ENCODE peak calls at places on chromosomes 1 and 21, in seven cellular contexts. A is ovary, M is mesenchymal stem cell, Q is A549, U is lower lobe of right lung, L is tibial nerve, V is cardiac muscle cell. J is an unnamed sample. For H3K4me1, the result is how much of the 10 kb centered on the place peaks cover.

GRCh38 chr1:245039196-245039595 is 115.6 kb upstream of the KIF26B start:
- DNase-seq in A (no peak), M (no peak), Q (no peak), U (no peak), L (no peak), V (no peak), J (no peak)

GRCh38 chr1:235858784-235859183 is 7.9 kb downstream of the LYST start:
- DNase-seq in A (no peak), M (no peak), Q (peak), U (no peak), L (no peak), V (no peak), J (no peak)

GRCh38 chr1:15100369-15101111 is 53.0 kb upstream of the TMEM51 start:
- DNase-seq in A (peak), M (peak), Q (peak), U (peak), L (peak), V (peak), J (no peak)

GRCh38 chr21:46410516-46410915 is 48.2 kb upstream of the DIP2A start:
- DNase-seq in A (no peak), M (no peak), Q (no peak), U (peak), L (no peak), V (no peak), J (no peak)

GRCh38 chr1:152442765-152443164 is 28.7 kb upstream of the CRNN start:
- DNase-seq in A (no peak), M (no peak), Q (no peak), U (no peak), L (no peak), V (no peak), J (no peak)

GRCh38 chr1:228299211-228299610 is 91.4 kb downstream of the OBSCN start:
- DNase-seq in A (no peak), M (no peak), Q (no peak), U (no peak), L (no peak), V (no peak), J (no peak)

GRCh38 chr1:15153184-15153841 is at the start of gene TMEM51:
- DNase-seq in A (peak), M (peak), Q (peak), U (peak), L (no peak), V (peak), J (no peak)

GRCh38 chr1:173255214-173255813 is 48.2 kb upstream of the TNFSF4 start:
- DNase-seq in A (no peak), M (peak), Q (peak), U (no peak), L (peak), V (peak), J (no peak)

GRCh38 chr1:4659247-4659646 is 4.8 kb downstream of the AJAP1 start:
- DNase-seq in A (no peak), M (no peak), Q (no peak), U (no peak), L (no peak), V (no peak), J (no peak)

GRCh38 chr1:233453433-233454200 is 126.1 kb downstream of the MAP3K21 start:
- DNase-seq in A (no peak), M (no peak), Q (no peak), U (no peak), L (no peak), V (no peak), J (no peak)

GRCh38 chr1:174786760-174787159 is 213.0 kb upstream of the CACYBP start:
- DNase-seq in A (no peak), M (no peak), Q (no peak), U (no peak), L (no peak), V (no peak), J (no peak)

GRCh38 chr1:174789399-174789798 is 210.3 kb upstream of the CACYBP start:
- DNase-seq in A (no peak), M (peak), Q (no peak), U (no peak), L (no peak), V (no peak), J (no peak)

GRCh38 chr1:174791863-174792262 is 207.9 kb upstream of the CACYBP start:
- DNase-seq in A (no peak), M (no peak), Q (no peak), U (no peak), L (no peak), V (no peak), J (no peak)

GRCh38 chr1:174785506-174785905 is 214.2 kb upstream of the CACYBP start:
- DNase-seq in A (no peak), M (no peak), Q (no peak), U (no peak), L (no peak), V (no peak), J (no peak)

DNA sequence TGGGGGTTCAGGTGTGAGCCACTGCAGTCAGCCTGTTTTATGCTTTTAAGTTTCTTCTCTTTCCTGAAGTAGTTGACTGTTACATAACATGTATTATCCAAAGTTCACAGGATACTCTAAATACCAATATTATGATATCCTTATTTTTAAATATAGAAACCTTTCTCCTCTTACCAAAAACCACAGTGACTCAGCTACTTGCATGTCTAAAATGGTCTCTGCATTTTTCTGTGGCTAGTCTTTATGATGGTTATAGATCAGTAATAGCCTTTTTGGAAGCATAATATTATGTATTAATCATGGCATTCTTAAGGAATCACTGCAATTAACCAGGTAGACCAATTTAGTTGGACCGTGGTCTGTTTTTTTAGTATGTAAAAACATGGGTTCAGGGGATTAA is 210.8 kb upstream of the CACYBP start:
- DNase-seq in A (no peak), M (peak), Q (no peak), U (no peak), L (no peak), V (no peak), J (no peak)
- H3K4me3 ChIP-seq in A (no peak), M (peak), Q (no peak), U (no peak), L (no peak), V (no peak), J (no peak)

GRCh38 chr1:38839363-38839762 is 20.2 kb downstream of the RRAGC start:
- DNase-seq in A (no peak), M (no peak), Q (no peak), U (no peak), L (no peak), V (no peak), J (no peak)
- H3K4me1 ChIP-seq in A (under half), M (under half), Q (under half), U (under half), L (under half), V (under half), J (under half)

GRCh38 chr1:3103977-3104677 is 35.1 kb downstream of the PRDM16 start:
- DNase-seq in A (no peak), M (no peak), Q (no peak), U (no peak), L (no peak), V (no peak), J (no peak)

GRCh38 chr1:3105167-3105863 is 36.3 kb downstream of the PRDM16 start:
- DNase-seq in A (no peak), M (no peak), Q (no peak), U (no peak), L (no peak), V (peak), J (no peak)

GRCh38 chr1:3097861-3098260 is 28.9 kb downstream of the PRDM16 start:
- DNase-seq in A (no peak), M (no peak), Q (no peak), U (no peak), L (no peak), V (no peak), J (no peak)

GRCh38 chr1:3099861-3100260 is 30.9 kb downstream of the PRDM16 start:
- DNase-seq in A (no peak), M (no peak), Q (no peak), U (no peak), L (no peak), V (no peak), J (no peak)

DNA sequence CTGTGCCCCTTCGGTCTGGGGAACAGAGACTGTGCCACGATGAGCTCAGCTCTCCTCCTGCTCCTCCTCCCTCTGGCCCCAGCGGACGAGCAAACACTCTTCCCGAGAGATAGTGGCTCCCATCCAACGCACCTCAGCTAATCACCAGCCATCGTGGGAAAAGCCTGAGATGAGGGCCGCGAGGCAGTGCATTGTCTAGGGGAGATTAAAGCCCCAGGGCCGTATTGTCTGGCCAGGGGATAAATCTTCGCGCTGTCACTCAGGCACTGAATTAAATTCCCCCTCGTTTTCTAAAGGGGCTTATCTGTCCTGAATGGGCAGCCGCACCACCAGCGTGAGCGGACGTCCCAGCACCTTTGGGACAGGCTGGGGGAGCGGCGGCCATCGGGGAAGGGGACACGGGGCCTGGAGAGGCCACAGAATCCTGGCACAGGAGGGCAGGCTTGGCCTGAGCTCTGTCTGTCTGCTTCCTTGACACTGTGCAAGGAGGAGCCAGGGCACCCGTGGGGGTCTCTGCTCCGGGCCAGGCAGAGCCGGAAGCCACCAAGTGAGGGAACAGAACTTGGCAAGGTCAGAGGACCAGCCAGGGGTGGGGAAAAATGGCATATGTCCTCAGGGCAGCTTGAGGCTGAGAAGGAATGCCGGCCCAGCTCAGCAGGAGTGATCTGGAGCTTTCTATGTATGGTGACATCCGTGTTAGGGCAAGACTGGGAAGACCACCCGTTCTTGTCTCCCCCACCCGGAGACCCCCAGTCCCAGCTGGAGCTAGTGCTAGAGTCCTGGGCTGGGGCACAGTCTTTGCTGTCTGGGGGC is 32.3 kb downstream of the PRDM16 start:
- DNase-seq in A (no peak), M (no peak), Q (no peak), U (no peak), L (no peak), V (no peak), J (no peak)
- H3K27ac ChIP-seq in A (no peak), M (no peak), Q (no peak), U (no peak), L (peak), V (peak), J (no peak)

DNA sequence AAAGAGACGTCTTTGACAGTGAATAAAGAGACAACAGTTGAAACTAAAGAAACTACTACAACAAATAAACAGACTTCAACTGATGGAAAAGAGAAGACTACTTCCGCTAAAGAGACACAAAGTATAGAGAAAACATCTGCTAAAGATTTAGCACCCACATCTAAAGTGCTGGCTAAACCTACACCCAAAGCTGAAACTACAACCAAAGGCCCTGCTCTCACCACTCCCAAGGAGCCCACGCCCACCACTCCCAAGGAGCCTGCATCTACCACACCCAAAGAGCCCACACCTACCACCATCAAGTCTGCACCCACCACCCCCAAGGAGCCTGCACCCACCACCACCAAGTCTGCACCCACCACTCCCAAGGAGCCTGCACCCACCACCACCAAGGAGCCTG is 68.5 kb downstream of the TPR start:
- DNase-seq in A (no peak), M (no peak), Q (no peak), U (no peak), L (no peak), V (no peak), J (no peak)
- H3K4me3 ChIP-seq in A (no peak), M (no peak), Q (no peak), U (no peak), L (no peak), V (no peak), J (no peak)